ENCODE peak calls at places on chromosome 18, in eight cellular contexts. W is pancreas, A is IMR-90, F is psoas muscle, P is A549, J is prostate gland, C is heart left ventricle, D is colonic mucosa. B is an unnamed sample.

GRCh38 chr18:47561316-47561715 is 309.9 kb upstream of the SKOR2 start:
- DNase-seq in W (no peak), A (no peak), F (no peak), P (no peak), J (no peak), C (no peak), D (no peak), B (no peak)

GRCh38 chr18:68519341-68519740 is 195.6 kb downstream of the TMX3 start:
- DNase-seq in W (no peak), A (peak; percentile 11), F (no peak), P (no peak), J (no peak), C (no peak), D (no peak), B (no peak)

GRCh38 chr18:35494281-35494825 is 3.4 kb downstream of the INO80C start:
- DNase-seq in W (no peak), A (no peak), F (no peak), P (no peak), J (no peak), C (no peak), D (no peak), B (no peak)

GRCh38 chr18:14285053-14285452 is 152.8 kb upstream of the ZNF519 start:
- DNase-seq in W (no peak), A (no peak), F (no peak), P (no peak), J (no peak), C (no peak), D (no peak), B (no peak)

GRCh38 chr18:7557891-7558454 is 9.1 kb upstream of the PTPRM start:
- DNase-seq in W (no peak), A (no peak), F (no peak), P (no peak), J (no peak), C (no peak), D (no peak), B (no peak)

GRCh38 chr18:76982038-76982437 is 150.5 kb downstream of the MBP start:
- DNase-seq in W (no peak), A (no peak), F (no peak), P (no peak), J (no peak), C (no peak), D (peak; percentile 46), B (no peak)

GRCh38 chr18:47883771-47884413 is 46.6 kb downstream of the SMAD2 start:
- DNase-seq in W (no peak), A (peak; percentile 76), F (no peak), P (no peak), J (no peak), C (peak; percentile 25), D (peak; percentile 24), B (no peak)

GRCh38 chr18:36315736-36316135 is 18.2 kb downstream of the FHOD3 start:
- DNase-seq in W (no peak), A (peak; percentile 63), F (no peak), P (no peak), J (no peak), C (no peak), D (no peak), B (no peak)

GRCh38 chr18:68735498-68736343 is 20.8 kb upstream of the TMX3 start:
- DNase-seq in W (no peak), A (peak; percentile 74), F (no peak), P (peak; percentile 30), J (no peak), C (no peak), D (no peak), B (no peak)

GRCh38 chr18:44589709-44590108 is 91.0 kb upstream of the SETBP1 start:
- DNase-seq in W (no peak), A (peak; percentile 74), F (no peak), P (no peak), J (peak; percentile 8), C (no peak), D (no peak), B (no peak)
- H3K4me1 ChIP-seq in W (no peaks in the 10 kb centered on the region), A (peaks cover 5% of the 10 kb centered on the region), F (no peaks in the 10 kb centered on the region), P (peaks cover 3% of the 10 kb centered on the region), J (no peaks in the 10 kb centered on the region), C (peaks cover 4% of the 10 kb centered on the region), D (no peaks in the 10 kb centered on the region), B (no peaks in the 10 kb centered on the region)

GRCh38 chr18:4181882-4182568 is 273.1 kb downstream of the DLGAP1 start:
- DNase-seq in W (no peak), A (no peak), F (no peak), P (peak; percentile 8), J (no peak), C (no peak), D (no peak), B (no peak)
- TF ChIP-seq CTCF in W (no peak), A (no peak), F (no peak), P (peak; percentile 14), J (no peak), C (no peak), D (no peak), B (no peak)

GRCh38 chr18:2882201-2882600 is 35.4 kb downstream of the EMILIN2 start:
- DNase-seq in W (no peak), A (no peak), F (no peak), P (no peak), J (no peak), C (no peak), D (no peak), B (no peak)

GRCh38 chr18:2880473-2880872 is 33.7 kb downstream of the EMILIN2 start:
- DNase-seq in W (no peak), A (no peak), F (no peak), P (no peak), J (no peak), C (no peak), D (no peak), B (no peak)

GRCh38 chr18:2881490-2882195 is 34.8 kb downstream of the EMILIN2 start:
- DNase-seq in W (no peak), A (peak; percentile 88), F (peak; percentile 75), P (no peak), J (no peak), C (no peak), D (no peak), B (peak; percentile 39)

GRCh38 chr18:2881088-2881487 is 34.3 kb downstream of the EMILIN2 start:
- DNase-seq in W (no peak), A (peak; percentile 26), F (no peak), P (no peak), J (no peak), C (no peak), D (no peak), B (no peak)

GRCh38 chr18:2878656-2879330 is 32.0 kb downstream of the EMILIN2 start:
- DNase-seq in W (no peak), A (no peak), F (no peak), P (no peak), J (no peak), C (no peak), D (no peak), B (no peak)
- H3K4me1 ChIP-seq in W (no peaks in the 10 kb centered on the region), A (peaks cover 13% of the 10 kb centered on the region), F (no peaks in the 10 kb centered on the region), P (no peaks in the 10 kb centered on the region), J (no peaks in the 10 kb centered on the region), C (peaks cover 48% of the 10 kb centered on the region), D (no peaks in the 10 kb centered on the region), B (no peaks in the 10 kb centered on the region)

DNA sequence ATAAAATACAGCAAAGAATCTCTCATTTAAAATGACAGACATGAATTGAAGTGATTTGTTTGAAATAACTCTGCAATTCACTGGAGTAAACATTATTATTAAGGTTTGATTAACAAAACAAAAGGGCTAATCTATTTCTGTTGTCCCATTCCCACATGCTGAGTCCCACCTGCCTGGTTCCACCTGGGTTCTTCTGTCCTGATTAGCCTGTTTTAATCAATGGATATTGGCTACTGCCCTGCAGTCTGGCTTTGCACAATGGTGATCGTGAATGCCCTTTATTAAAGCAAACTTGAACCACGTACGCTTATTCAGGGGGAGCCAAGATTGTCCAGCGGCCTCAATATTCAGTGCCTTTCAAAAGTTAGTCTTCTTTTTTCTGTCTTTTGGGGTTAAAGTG is 72.8 kb upstream of the CDH19 start:
- DNase-seq in W (no peak), A (no peak), F (no peak), P (no peak), J (no peak), C (no peak), D (no peak), B (no peak)
- TF ChIP-seq CTCF in W (no peak), A (no peak), F (no peak), P (no peak), J (no peak), C (no peak), D (no peak), B (no peak)

GRCh38 chr18:56302161-56302560 is 336.2 kb downstream of the TXNL1 start:
- DNase-seq in W (no peak), A (no peak), F (no peak), P (no peak), J (no peak), C (no peak), D (no peak), B (no peak)
- H3K4me1 ChIP-seq in W (no peaks in the 10 kb centered on the region), A (no peaks in the 10 kb centered on the region), F (no peaks in the 10 kb centered on the region), P (peaks cover 14% of the 10 kb centered on the region), J (no peaks in the 10 kb centered on the region), C (no peaks in the 10 kb centered on the region), D (no peaks in the 10 kb centered on the region), B (no peaks in the 10 kb centered on the region)

DNA sequence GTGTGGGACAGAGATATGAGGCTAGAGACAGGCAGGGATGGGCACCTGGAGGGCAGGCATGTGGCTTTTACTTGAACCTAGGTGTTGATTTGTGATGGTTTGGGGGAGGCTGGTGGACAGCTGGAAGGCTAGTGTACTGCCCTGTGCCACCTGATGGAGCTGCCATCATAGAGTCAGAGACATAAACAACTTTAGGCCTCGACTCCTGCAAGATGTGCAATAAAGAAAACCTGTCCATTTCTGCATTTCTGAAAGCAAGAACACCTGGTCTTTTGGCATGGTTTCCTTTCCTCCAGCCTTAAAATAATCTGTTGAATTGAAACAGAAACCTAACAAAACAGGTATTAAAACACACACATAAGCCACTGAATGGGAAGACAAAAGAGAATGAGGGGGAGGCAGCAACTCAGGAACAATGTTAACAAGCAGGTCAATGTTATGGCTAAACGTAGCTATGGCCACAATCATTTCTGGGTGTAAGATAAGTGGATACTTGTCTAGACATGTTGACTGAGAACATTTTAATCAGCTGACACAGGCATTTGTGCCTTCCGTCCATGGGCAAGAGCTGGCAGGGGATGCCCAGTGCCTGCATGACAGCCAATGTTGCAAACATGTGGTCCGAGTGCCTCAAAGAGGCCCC is 87.8 kb downstream of the KCTD1 start:
- DNase-seq in W (peak; percentile 33), A (peak; percentile 38), F (no peak), P (peak; percentile 41), J (peak; percentile 36), C (peak; percentile 38), D (no peak), B (no peak)
- TF ChIP-seq CTCF in W (no peak), A (no peak), F (no peak), P (no peak), J (no peak), C (no peak), D (no peak), B (no peak)

GRCh38 chr18:23573948-23574431 is 12.3 kb downstream of the NPC1 start:
- DNase-seq in W (no peak), A (peak; percentile 72), F (peak; percentile 30), P (no peak), J (no peak), C (no peak), D (no peak), B (no peak)

GRCh38 chr18:23572570-23572969 is 13.7 kb downstream of the NPC1 start:
- DNase-seq in W (no peak), A (no peak), F (no peak), P (no peak), J (no peak), C (no peak), D (no peak), B (no peak)

GRCh38 chr18:23574611-23575308 is 11.5 kb downstream of the NPC1 start:
- DNase-seq in W (no peak), A (no peak), F (no peak), P (no peak), J (no peak), C (no peak), D (no peak), B (no peak)

GRCh38 chr18:23573020-23573419 is 13.3 kb downstream of the NPC1 start:
- DNase-seq in W (no peak), A (no peak), F (no peak), P (no peak), J (no peak), C (no peak), D (no peak), B (no peak)

GRCh38 chr18:23575309-23575651 is 11.0 kb downstream of the NPC1 start:
- DNase-seq in W (no peak), A (no peak), F (no peak), P (no peak), J (no peak), C (no peak), D (no peak), B (no peak)
- H3K4me1 ChIP-seq in W (peaks cover 13% of the 10 kb centered on the region), A (peaks cover 4% of the 10 kb centered on the region), F (peaks cover 24% of the 10 kb centered on the region), P (peaks cover 16% of the 10 kb centered on the region), J (no peaks in the 10 kb centered on the region), C (peaks cover 42% of the 10 kb centered on the region), D (no peaks in the 10 kb centered on the region), B (peaks cover 4% of the 10 kb centered on the region)

B was measured in mucosa of descending colon.